ENCODE peak calls at places on chromosomes 3 and 15, in six cellular contexts. R is psoas muscle; J is mesenchymal stem cell; H is effector memory CD4-positive, alpha-beta T cell; B is SJSA1; Q is transverse colon. P is an unnamed sample.
A peak's percentile ranks its signal among the peaks of the same experiment; 100 is the strongest.

GRCh38 chr3:39376929-39377634 is 6.1 kb upstream of the SLC25A38 start:
- DNase-seq in R (no peak), J (no peak), H (no peak), B (no peak), Q (no peak), P (no peak)

GRCh38 chr3:16512435-16513140 is 911 bp downstream of the RFTN1 start:
- DNase-seq in R (peak; percentile 41), J (no peak), H (peak; percentile 19), B (peak; percentile 78), Q (peak; percentile 29), P (peak; percentile 19)

GRCh38 chr3:112611813-112612515 is 29.0 kb downstream of the CCDC80 start:
- DNase-seq in R (peak; percentile 24), J (no peak), H (no peak), B (no peak), Q (no peak), P (no peak)

GRCh38 chr3:182609575-182610156 is 183.6 kb upstream of the ATP11B start:
- DNase-seq in R (no peak), J (no peak), H (no peak), B (no peak), Q (peak; percentile 78), P (peak; percentile 83)

GRCh38 chr3:25895031-25895430 is 105.1 kb downstream of the OXSM start:
- DNase-seq in R (no peak), J (no peak), H (no peak), B (no peak), Q (no peak), P (no peak)

GRCh38 chr3:99548674-99549073 is 89.7 kb upstream of the COL8A1 start:
- DNase-seq in R (no peak), J (no peak), H (no peak), B (no peak), Q (no peak), P (no peak)

GRCh38 chr3:128112406-128112968 is 11.1 kb downstream of the RUVBL1 start:
- DNase-seq in R (no peak), J (peak; percentile 89), H (peak; percentile 27), B (peak; percentile 82), Q (no peak), P (peak; percentile 82)

GRCh38 chr15:88664151-88664778 is 25.4 kb downstream of the ISG20 start:
- DNase-seq in R (no peak), J (no peak), H (peak; percentile 37), B (no peak), Q (no peak), P (no peak)

GRCh38 chr15:80736571-80736970 is 41.5 kb downstream of the ABHD17C start:
- DNase-seq in R (no peak), J (peak; percentile 48), H (no peak), B (no peak), Q (no peak), P (no peak)

GRCh38 chr15:42491540-42492225 is 742 bp upstream of the ZNF106 start:
- DNase-seq in R (no peak), J (peak; percentile 59), H (no peak), B (no peak), Q (no peak), P (peak; percentile 71)

GRCh38 chr3:4821975-4822374 is 157.3 kb upstream of the BHLHE40 start:
- DNase-seq in R (no peak), J (no peak), H (peak; percentile 77), B (no peak), Q (peak; percentile 62), P (no peak)

GRCh38 chr15:61974759-61975158 is 85.5 kb downstream of the VPS13C start:
- DNase-seq in R (no peak), J (no peak), H (no peak), B (no peak), Q (no peak), P (peak; percentile 15)

GRCh38 chr15:95259513-95259912 is 1028.2 kb downstream of the MCTP2 start:
- DNase-seq in R (peak; percentile 31), J (peak; percentile 80), H (no peak), B (peak; percentile 71), Q (peak; percentile 49), P (no peak)

GRCh38 chr15:89664441-89664840 is 9.2 kb upstream of the KIF7 start:
- DNase-seq in R (no peak), J (no peak), H (no peak), B (no peak), Q (no peak), P (no peak)

GRCh38 chr15:44347495-44347894 is 59.0 kb downstream of the GOLM2 start:
- DNase-seq in R (no peak), J (no peak), H (no peak), B (no peak), Q (no peak), P (no peak)

GRCh38 chr3:127339943-127340861 is 52.4 kb upstream of the PRR20G start:
- DNase-seq in R (no peak), J (no peak), H (no peak), B (no peak), Q (no peak), P (no peak)

GRCh38 chr15:25703726-25704125 is 159.4 kb downstream of the ATP10A start:
- DNase-seq in R (no peak), J (no peak), H (no peak), B (no peak), Q (no peak), P (no peak)

GRCh38 chr3:48459773-48460516 is 13.4 kb downstream of the ATRIP start:
- DNase-seq in R (no peak), J (no peak), H (no peak), B (no peak), Q (no peak), P (no peak)

GRCh38 chr3:16067837-16068471 is 106.5 kb upstream of the GALNT15 start:
- DNase-seq in R (no peak), J (peak; percentile 65), H (no peak), B (peak; percentile 59), Q (no peak), P (peak; percentile 96)

GRCh38 chr3:3705090-3705775 is 94.0 kb upstream of the LRRN1 start:
- DNase-seq in R (peak; percentile 15), J (no peak), H (no peak), B (no peak), Q (no peak), P (no peak)

GRCh38 chr3:99396651-99397050 is 241.7 kb upstream of the COL8A1 start:
- DNase-seq in R (no peak), J (no peak), H (no peak), B (no peak), Q (no peak), P (no peak)

GRCh38 chr3:6571448-6571847 is 289.5 kb upstream of the GRM7 start:
- DNase-seq in R (no peak), J (no peak), H (no peak), B (no peak), Q (no peak), P (no peak)

GRCh38 chr3:61736506-61736905 is 175.1 kb downstream of the PTPRG start:
- DNase-seq in R (no peak), J (no peak), H (no peak), B (no peak), Q (no peak), P (peak; percentile 17)

GRCh38 chr3:11655188-11655928 is 11.6 kb upstream of the VGLL4 start:
- DNase-seq in R (no peak), J (no peak), H (no peak), B (no peak), Q (no peak), P (no peak)

GRCh38 chr3:100335137-100335833 is 728 bp downstream of the NIT2 start:
- DNase-seq in R (no peak), J (peak; percentile 18), H (no peak), B (peak; percentile 37), Q (peak; percentile 34), P (peak; percentile 15)

GRCh38 chr3:195756935-195757302 is 36.1 kb downstream of the MUC20 start:
- DNase-seq in R (no peak), J (no peak), H (no peak), B (no peak), Q (no peak), P (no peak)

GRCh38 chr15:35998637-35999036 is 452.7 kb upstream of the DPH6 start:
- DNase-seq in R (no peak), J (no peak), H (no peak), B (no peak), Q (no peak), P (no peak)

GRCh38 chr3:194320744-194321243 is 30.3 kb downstream of the CPN2 start:
- DNase-seq in R (no peak), J (no peak), H (no peak), B (no peak), Q (no peak), P (no peak)

DNA sequence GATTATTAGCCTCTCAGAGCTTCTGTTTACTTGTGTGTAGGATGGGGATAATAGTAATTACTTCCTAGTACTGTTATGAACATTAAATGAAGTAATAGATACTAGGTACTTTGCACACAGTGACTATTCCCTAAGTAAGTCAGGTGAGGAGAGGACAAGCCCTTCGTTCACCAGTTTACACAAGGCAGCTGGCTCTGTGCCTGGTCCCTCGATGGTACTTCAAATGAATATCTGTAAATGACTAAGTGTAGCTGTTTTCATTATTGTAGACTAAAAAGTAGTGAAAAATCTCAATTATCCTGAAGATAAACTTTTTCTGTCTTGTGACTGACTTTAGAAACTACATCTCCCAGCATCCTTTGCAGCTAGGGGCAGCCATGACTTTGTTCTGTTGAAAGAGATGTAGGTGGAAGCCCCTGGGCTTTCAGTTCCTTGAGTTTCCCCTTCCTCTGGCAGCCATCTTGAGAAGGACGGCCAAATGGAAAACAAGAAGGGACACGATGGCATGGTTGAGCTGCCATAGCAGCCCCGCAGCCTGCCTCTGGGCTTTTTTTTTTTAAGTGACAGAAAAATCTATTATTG is 11.7 kb upstream of the WNT7A start:
- DNase-seq in R (no peak), J (no peak), H (no peak), B (no peak), Q (no peak), P (peak; percentile 48)
- H3K27ac ChIP-seq in R (no peak overlapping the region), J (no peak overlapping the region), H (no peak overlapping the region), B (no peak overlapping the region), Q (no peak overlapping the region), P (no peak overlapping the region)

GRCh38 chr15:92903588-92903955 is 3.4 kb downstream of the CHD2 start:
- DNase-seq in R (no peak), J (no peak), H (no peak), B (no peak), Q (no peak), P (no peak)
- H3K4me1 ChIP-seq in R (peaks cover 40% of the 10 kb centered on the region), J (peaks cover 1% of the 10 kb centered on the region), H (peaks cover 36% of the 10 kb centered on the region), B (peaks cover 52% of the 10 kb centered on the region), Q (peaks cover 53% of the 10 kb centered on the region), P (peaks cover 30% of the 10 kb centered on the region)

GRCh38 chr3:57793737-57794187 is 37.7 kb downstream of the SLMAP start:
- DNase-seq in R (no peak), J (peak; percentile 44), H (no peak), B (peak; percentile 44), Q (no peak), P (no peak)
- H3K27ac ChIP-seq in R (no peak overlapping the region), J (peak overlapping the region; percentile 26), H (no peak overlapping the region), B (peak overlapping the region; percentile 53), Q (no peak overlapping the region), P (peak overlapping the region; percentile 63)

GRCh38 chr3:122621112-122621511 is 43.7 kb downstream of the PARP15 start:
- DNase-seq in R (no peak), J (no peak), H (no peak), B (no peak), Q (no peak), P (no peak)
- H3K4me1 ChIP-seq in R (no peaks in the 10 kb centered on the region), J (no peaks in the 10 kb centered on the region), H (no peaks in the 10 kb centered on the region), B (no peaks in the 10 kb centered on the region), Q (no peaks in the 10 kb centered on the region), P (no peaks in the 10 kb centered on the region)

DNA sequence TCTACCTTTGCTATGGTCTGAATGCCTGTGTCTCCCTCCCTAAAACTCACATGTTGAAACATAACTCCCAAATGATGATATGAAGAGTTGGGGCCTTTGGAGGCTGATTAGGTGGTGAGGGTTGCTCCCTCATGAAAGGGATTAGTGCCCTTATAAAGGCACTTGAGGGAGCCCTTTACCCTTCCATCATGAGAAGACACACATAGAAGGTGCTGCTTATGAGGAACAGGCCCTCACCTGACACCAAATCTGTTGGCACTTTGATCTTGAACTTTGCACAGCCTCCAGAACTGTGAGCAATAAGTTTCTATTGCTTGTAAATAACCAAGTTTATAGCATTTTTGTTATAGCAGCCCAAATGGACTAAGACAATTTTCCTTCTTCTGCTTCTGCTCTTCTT is 76.2 kb upstream of the ADAMTS9 start:
- DNase-seq in R (no peak), J (no peak), H (no peak), B (no peak), Q (no peak), P (peak; percentile 9)
- H3K27ac ChIP-seq in R (no peak overlapping the region), J (no peak overlapping the region), H (no peak overlapping the region), B (no peak overlapping the region), Q (no peak overlapping the region), P (no peak overlapping the region)